ENCODE peak calls at places on chromosome 7, in nine cellular contexts. O, X, I, B, S, E, K, U and T are unnamed samples.

GRCh38 chr7:43385856-43386255 is 197.1 kb upstream of the STK17A start:
- DNase-seq in K (no peak), X (no peak), E (no peak), I (no peak), U (no peak), S (no peak), O (no peak), B (peak), T (peak)

GRCh38 chr7:5589819-5590595 is 166.4 kb upstream of the TNRC18 start:
- DNase-seq in K (no peak), O (no peak), X (no peak), S (no peak), B (no peak), E (no peak), U (no peak), I (no peak), T (no peak)

GRCh38 chr7:100352984-100353684 is 4.8 kb upstream of the PILRB start:
- DNase-seq in I (no peak), B (no peak), U (no peak), O (no peak), X (no peak), K (no peak), E (no peak), S (no peak), T (no peak)

GRCh38 chr7:39453743-39454355 is 112.4 kb upstream of the YAE1 start:
- DNase-seq in B (peak), S (peak), E (peak), K (peak), O (peak), U (no peak), X (no peak), I (peak), T (peak)

GRCh38 chr7:139966906-139967305 is 95.8 kb downstream of the PARP12 start:
- DNase-seq in U (no peak), E (no peak), I (no peak), B (no peak), K (no peak), O (no peak), S (no peak), X (no peak), T (no peak)

GRCh38 chr7:90469554-90469953 is at the start of gene PTTG1IP2:
- DNase-seq in O (no peak), B (no peak), K (no peak), S (no peak), I (no peak), U (no peak), X (no peak), E (no peak), T (no peak)

GRCh38 chr7:100773491-100773890 is 40.1 kb downstream of the ZAN start:
- DNase-seq in I (no peak), O (no peak), E (no peak), K (no peak), S (no peak), B (no peak), U (no peak), X (no peak), T (no peak)

GRCh38 chr7:14850039-14850438 is 52.5 kb downstream of the DGKB start:
- DNase-seq in K (no peak), S (no peak), B (peak), O (no peak), I (no peak), E (no peak), U (no peak), X (no peak), T (peak)

GRCh38 chr7:124012864-124013263 is 20.0 kb downstream of the TMEM229A start:
- DNase-seq in K (no peak), U (no peak), E (no peak), O (no peak), B (no peak), I (no peak), X (no peak), S (no peak), T (no peak)

GRCh38 chr7:92794386-92794785 is 42.0 kb downstream of the CDK6 start:
- DNase-seq in E (no peak), I (no peak), B (no peak), U (no peak), S (no peak), X (no peak), K (no peak), O (no peak), T (no peak)

GRCh38 chr7:158022601-158023000 is 565.0 kb downstream of the PTPRN2 start:
- DNase-seq in B (no peak), O (peak), I (no peak), E (no peak), K (no peak), S (no peak), X (no peak), U (no peak), T (no peak)

GRCh38 chr7:71615017-71615416 is 483.1 kb downstream of the GALNT17 start:
- DNase-seq in I (no peak), X (no peak), B (no peak), S (peak), E (no peak), U (no peak), K (no peak), O (peak), T (no peak)

GRCh38 chr7:151808296-151809155 is 68.4 kb downstream of the PRKAG2 start:
- DNase-seq in E (no peak), U (no peak), S (no peak), I (no peak), K (no peak), X (no peak), O (no peak), B (no peak), T (peak)

GRCh38 chr7:30562909-30563308 is 31.8 kb upstream of the GARS1 start:
- DNase-seq in O (no peak), K (no peak), U (no peak), B (peak), I (no peak), X (no peak), E (peak), S (no peak), T (no peak)

GRCh38 chr7:96388166-96388565 is 66.3 kb upstream of the SLC25A13 start:
- DNase-seq in B (peak), S (no peak), I (peak), K (peak), E (peak), O (no peak), U (no peak), X (no peak), T (peak)

GRCh38 chr7:46352335-46352954 is 431.4 kb upstream of the IGFBP3 start:
- DNase-seq in S (peak), U (no peak), B (peak), X (no peak), K (peak), I (peak), E (peak), O (peak), T (peak)

GRCh38 chr7:133703547-133703946 is 423.6 kb upstream of the LRGUK start:
- DNase-seq in E (peak), X (no peak), S (no peak), B (peak), O (no peak), I (peak), U (no peak), K (peak), T (peak)

GRCh38 chr7:104553074-104553473 is 224.7 kb downstream of the LHFPL3 start:
- DNase-seq in E (no peak), U (no peak), X (no peak), O (no peak), K (no peak), B (no peak), I (no peak), S (no peak), T (no peak)

GRCh38 chr7:83475403-83475802 is 173.5 kb downstream of the SEMA3E start:
- DNase-seq in K (no peak), X (no peak), E (no peak), I (no peak), B (no peak), O (peak), S (peak), U (no peak), T (no peak)
- TF ChIP-seq CTCF in K (no peak), X (no peak), E (peak), I (no peak), B (no peak), O (peak), S (peak), U (no peak), T (peak)

DNA sequence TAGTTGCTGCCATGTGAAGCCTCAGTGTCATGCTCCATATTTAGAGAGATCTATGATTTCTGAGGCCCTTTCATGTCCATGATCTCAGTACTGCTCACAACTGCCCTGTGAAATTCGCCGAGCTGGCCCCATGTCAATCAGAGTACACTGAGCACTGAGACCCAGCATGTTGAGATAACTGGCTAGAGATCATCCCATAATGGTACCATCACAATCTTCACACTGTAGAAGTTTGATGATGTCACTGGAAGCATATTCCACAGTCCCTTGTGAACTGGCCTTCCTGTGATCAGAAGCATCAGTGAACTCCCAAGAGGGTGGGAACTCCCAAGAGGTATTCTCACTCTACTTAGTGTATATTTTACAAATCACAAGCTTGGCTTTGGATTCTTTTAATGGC is 116.0 kb downstream of the EGFR start:
- DNase-seq in K (no peak), S (no peak), U (no peak), I (no peak), E (no peak), B (no peak), X (no peak), O (no peak), T (no peak)
- H3K4me3 ChIP-seq in K (no peak), S (no peak), U (no peak), I (no peak), E (no peak), B (no peak), X (no peak), O (no peak), T (no peak)

DNA sequence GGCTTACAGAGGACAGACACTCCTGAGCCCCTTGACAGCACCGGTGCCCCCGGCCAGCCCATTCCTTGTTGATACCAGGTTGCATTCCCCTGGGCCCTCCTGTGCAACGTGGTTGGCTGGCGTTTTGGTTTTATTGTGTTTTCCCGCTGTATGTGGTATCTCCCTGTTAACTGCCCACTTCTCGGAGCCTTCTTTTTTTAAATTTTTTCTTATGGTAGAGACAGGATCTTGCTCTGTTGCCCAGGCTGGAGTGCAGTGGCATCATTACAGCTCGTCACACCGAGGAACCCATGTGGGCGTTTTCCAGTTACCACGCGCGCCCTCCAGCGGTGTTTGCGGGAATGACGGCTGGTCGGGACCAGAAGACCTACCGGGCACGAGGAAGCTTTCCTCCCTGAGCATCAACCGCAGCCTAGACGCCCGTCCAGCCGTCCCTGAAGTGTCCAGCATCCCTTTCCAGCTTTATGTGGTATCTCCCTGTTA is 16.9 kb upstream of the ZFAND2A start:
- DNase-seq in S (peak), U (peak), E (peak), X (peak), O (peak), K (no peak), I (no peak), B (peak), T (peak)
- TF ChIP-seq CTCF in S (peak), U (no peak), E (peak), X (peak), O (peak), K (peak), I (peak), B (peak), T (peak)

GRCh38 chr7:155373359-155374273 is 75.9 kb downstream of the INSIG1 start:
- DNase-seq in O (peak), E (no peak), S (peak), B (peak), U (no peak), K (no peak), X (no peak), I (no peak), T (no peak)
- H3K4me3 ChIP-seq in O (peak), E (no peak), S (peak), B (no peak), U (peak), K (no peak), X (peak), I (peak), T (no peak)

GRCh38 chr7:131932271-131932670 is 375.8 kb upstream of the PODXL start:
- DNase-seq in O (peak), K (no peak), X (no peak), U (no peak), I (no peak), S (no peak), B (no peak), E (no peak), T (no peak)
- TF ChIP-seq CTCF in O (peak), K (no peak), X (no peak), U (no peak), I (no peak), S (peak), B (no peak), E (peak), T (no peak)